ENCODE peak calls at places on chromosomes 3 and 15, in eight cellular contexts. One of them, this sample, is unnamed.

GRCh38 chr3:161348791-161349400 is 22.4 kb downstream of the SPTSSB start:
- DNase-seq in A673: peak
- DNase-seq in NB4: no peak
- DNase-seq in osteocyte: no peak
- DNase-seq in body of pancreas: no peak
- DNase-seq in fibroblast of the aortic adventitia: no peak
- DNase-seq in choroid plexus epithelial cell: no peak
- DNase-seq in B cell: no peak
- DNase-seq in this sample: no peak

GRCh38 chr3:42057561-42058211 is 33.5 kb upstream of the TRAK1 start:
- DNase-seq in B cell: peak
- DNase-seq in fibroblast of the aortic adventitia: no peak
- DNase-seq in choroid plexus epithelial cell: no peak
- DNase-seq in osteocyte: no peak
- DNase-seq in body of pancreas: no peak
- DNase-seq in A673: no peak
- DNase-seq in NB4: no peak
- DNase-seq in this sample: no peak

GRCh38 chr3:38578081-38578475 is 71.4 kb downstream of the SCN5A start:
- DNase-seq in B cell: no peak
- DNase-seq in choroid plexus epithelial cell: no peak
- DNase-seq in NB4: no peak
- DNase-seq in A673: no peak
- DNase-seq in body of pancreas: no peak
- DNase-seq in osteocyte: peak
- DNase-seq in fibroblast of the aortic adventitia: no peak
- DNase-seq in this sample: peak

GRCh38 chr15:90571063-90571541 is 41.4 kb downstream of the CRTC3 start:
- DNase-seq in choroid plexus epithelial cell: no peak
- DNase-seq in body of pancreas: no peak
- DNase-seq in osteocyte: no peak
- DNase-seq in A673: no peak
- DNase-seq in B cell: peak
- DNase-seq in NB4: peak
- DNase-seq in fibroblast of the aortic adventitia: peak
- DNase-seq in this sample: no peak

GRCh38 chr3:23590874-23591273 is 214.9 kb upstream of the UBE2E1 start:
- DNase-seq in fibroblast of the aortic adventitia: no peak
- DNase-seq in A673: no peak
- DNase-seq in NB4: no peak
- DNase-seq in osteocyte: no peak
- DNase-seq in body of pancreas: no peak
- DNase-seq in choroid plexus epithelial cell: no peak
- DNase-seq in B cell: no peak
- DNase-seq in this sample: no peak

GRCh38 chr3:160812304-160812703 is 56.3 kb downstream of the PPM1L start:
- DNase-seq in osteocyte: no peak
- DNase-seq in B cell: no peak
- DNase-seq in fibroblast of the aortic adventitia: no peak
- DNase-seq in choroid plexus epithelial cell: no peak
- DNase-seq in NB4: no peak
- DNase-seq in A673: no peak
- DNase-seq in body of pancreas: no peak
- DNase-seq in this sample: no peak

GRCh38 chr15:75051711-75052110 is 28.3 kb downstream of the PPCDC start:
- DNase-seq in body of pancreas: no peak
- DNase-seq in osteocyte: no peak
- DNase-seq in NB4: no peak
- DNase-seq in A673: no peak
- DNase-seq in fibroblast of the aortic adventitia: no peak
- DNase-seq in choroid plexus epithelial cell: no peak
- DNase-seq in B cell: no peak
- DNase-seq in this sample: no peak

GRCh38 chr3:102688556-102688930 is 253.7 kb downstream of the ZPLD1 start:
- DNase-seq in fibroblast of the aortic adventitia: no peak
- DNase-seq in A673: no peak
- DNase-seq in B cell: no peak
- DNase-seq in choroid plexus epithelial cell: no peak
- DNase-seq in NB4: no peak
- DNase-seq in body of pancreas: no peak
- DNase-seq in osteocyte: no peak
- DNase-seq in this sample: no peak

GRCh38 chr3:29683306-29683993 is 402.6 kb downstream of the RBMS3 start:
- DNase-seq in choroid plexus epithelial cell: peak
- DNase-seq in B cell: no peak
- DNase-seq in NB4: peak
- DNase-seq in body of pancreas: no peak
- DNase-seq in osteocyte: no peak
- DNase-seq in fibroblast of the aortic adventitia: peak
- DNase-seq in A673: no peak
- DNase-seq in this sample: no peak

GRCh38 chr15:87672309-87672897 is 584.1 kb downstream of the NTRK3 start:
- DNase-seq in choroid plexus epithelial cell: peak
- DNase-seq in NB4: no peak
- DNase-seq in A673: peak
- DNase-seq in fibroblast of the aortic adventitia: peak
- DNase-seq in osteocyte: no peak
- DNase-seq in body of pancreas: peak
- DNase-seq in B cell: no peak
- DNase-seq in this sample: no peak

GRCh38 chr15:69880616-69881309 is 217.0 kb downstream of the TLE3 start:
- DNase-seq in fibroblast of the aortic adventitia: no peak
- DNase-seq in B cell: peak
- DNase-seq in choroid plexus epithelial cell: no peak
- DNase-seq in NB4: no peak
- DNase-seq in osteocyte: no peak
- DNase-seq in A673: no peak
- DNase-seq in body of pancreas: no peak
- DNase-seq in this sample: no peak

GRCh38 chr3:46056686-46057085 is 29.4 kb upstream of the XCR1 start:
- DNase-seq in A673: no peak
- DNase-seq in fibroblast of the aortic adventitia: no peak
- DNase-seq in body of pancreas: no peak
- DNase-seq in choroid plexus epithelial cell: no peak
- DNase-seq in osteocyte: no peak
- DNase-seq in B cell: no peak
- DNase-seq in NB4: no peak
- DNase-seq in this sample: no peak

GRCh38 chr15:61702224-61703120 is 357.8 kb downstream of the VPS13C start:
- DNase-seq in osteocyte: no peak
- DNase-seq in NB4: no peak
- DNase-seq in A673: no peak
- DNase-seq in body of pancreas: no peak
- DNase-seq in choroid plexus epithelial cell: no peak
- DNase-seq in B cell: no peak
- DNase-seq in fibroblast of the aortic adventitia: no peak
- DNase-seq in this sample: no peak

GRCh38 chr15:20340331-20340811 is 201.2 kb downstream of the GOLGA6L6 start:
- DNase-seq in body of pancreas: peak
- DNase-seq in B cell: no peak
- DNase-seq in fibroblast of the aortic adventitia: no peak
- DNase-seq in osteocyte: peak
- DNase-seq in A673: no peak
- DNase-seq in choroid plexus epithelial cell: no peak
- DNase-seq in NB4: no peak
- DNase-seq in this sample: peak

GRCh38 chr3:131582438-131582837 is 79.7 kb upstream of the MRPL3 start:
- DNase-seq in osteocyte: no peak
- DNase-seq in B cell: no peak
- DNase-seq in body of pancreas: no peak
- DNase-seq in fibroblast of the aortic adventitia: no peak
- DNase-seq in A673: no peak
- DNase-seq in NB4: peak
- DNase-seq in choroid plexus epithelial cell: no peak
- DNase-seq in this sample: no peak

GRCh38 chr3:192253138-192253537 is 474.2 kb downstream of the FGF12 start:
- DNase-seq in fibroblast of the aortic adventitia: no peak
- DNase-seq in body of pancreas: no peak
- DNase-seq in NB4: no peak
- DNase-seq in osteocyte: no peak
- DNase-seq in A673: peak
- DNase-seq in B cell: no peak
- DNase-seq in choroid plexus epithelial cell: no peak
- DNase-seq in this sample: no peak

GRCh38 chr3:9986230-9986725 is 363 bp downstream of the EMC3 start:
- DNase-seq in A673: no peak
- DNase-seq in choroid plexus epithelial cell: no peak
- DNase-seq in NB4: no peak
- DNase-seq in B cell: no peak
- DNase-seq in body of pancreas: peak
- DNase-seq in fibroblast of the aortic adventitia: no peak
- DNase-seq in osteocyte: no peak
- DNase-seq in this sample: no peak

GRCh38 chr3:68211637-68212036 is 557.2 kb upstream of the SUCLG2 start:
- DNase-seq in A673: no peak
- DNase-seq in choroid plexus epithelial cell: no peak
- DNase-seq in B cell: no peak
- DNase-seq in osteocyte: no peak
- DNase-seq in NB4: no peak
- DNase-seq in fibroblast of the aortic adventitia: no peak
- DNase-seq in body of pancreas: no peak
- DNase-seq in this sample: no peak

GRCh38 chr3:68207327-68207726 is 552.9 kb upstream of the SUCLG2 start:
- DNase-seq in choroid plexus epithelial cell: no peak
- DNase-seq in body of pancreas: no peak
- DNase-seq in fibroblast of the aortic adventitia: no peak
- DNase-seq in B cell: no peak
- DNase-seq in NB4: no peak
- DNase-seq in A673: no peak
- DNase-seq in osteocyte: no peak
- DNase-seq in this sample: no peak

DNA sequence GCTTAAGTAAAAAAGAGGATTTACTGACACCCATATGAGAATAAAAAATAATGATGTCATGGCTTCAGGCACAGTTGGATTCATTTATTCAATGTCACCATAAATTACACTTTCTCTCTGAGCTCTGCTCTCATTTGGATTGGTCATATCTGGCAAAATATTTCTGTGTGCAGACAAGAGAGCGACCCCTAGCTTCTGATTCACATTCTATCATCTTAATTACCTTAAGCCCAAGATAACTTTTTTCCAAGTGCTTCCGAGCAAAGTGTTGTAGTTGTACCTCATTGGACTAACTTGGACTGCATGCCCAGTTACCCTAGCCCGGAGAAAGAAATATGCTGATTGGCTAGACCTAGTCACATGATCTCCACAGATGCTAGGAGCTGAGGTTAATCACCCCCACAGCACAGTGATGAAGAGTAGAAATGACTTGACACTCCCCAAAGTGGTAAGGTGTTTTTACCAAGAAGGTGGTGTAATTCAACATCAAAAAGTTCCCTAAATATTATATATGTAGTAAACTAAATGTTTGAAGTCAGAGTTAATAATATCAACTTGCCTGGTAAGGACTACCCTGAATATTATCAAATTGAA is 552.2 kb upstream of the SUCLG2 start:
- DNase-seq in osteocyte: no peak
- DNase-seq in B cell: no peak
- DNase-seq in NB4: peak
- DNase-seq in choroid plexus epithelial cell: no peak
- DNase-seq in fibroblast of the aortic adventitia: no peak
- DNase-seq in body of pancreas: no peak
- DNase-seq in A673: no peak
- DNase-seq in this sample: no peak
- TF ChIP-seq CTCF in osteocyte: no peak
- TF ChIP-seq CTCF in B cell: no peak
- TF ChIP-seq CTCF in NB4: peak
- TF ChIP-seq CTCF in choroid plexus epithelial cell: no peak
- TF ChIP-seq CTCF in fibroblast of the aortic adventitia: no peak
- TF ChIP-seq CTCF in body of pancreas: no peak
- TF ChIP-seq CTCF in A673: no peak
- TF ChIP-seq CTCF in this sample: no peak

GRCh38 chr3:11774296-11774877 is 72.3 kb downstream of the TAMM41 start:
- DNase-seq in choroid plexus epithelial cell: peak
- DNase-seq in body of pancreas: peak
- DNase-seq in A673: peak
- DNase-seq in NB4: peak
- DNase-seq in fibroblast of the aortic adventitia: peak
- DNase-seq in osteocyte: no peak
- DNase-seq in B cell: no peak
- DNase-seq in this sample: no peak
- TF ChIP-seq CTCF in choroid plexus epithelial cell: peak
- TF ChIP-seq CTCF in body of pancreas: peak
- TF ChIP-seq CTCF in A673: peak
- TF ChIP-seq CTCF in NB4: peak
- TF ChIP-seq CTCF in fibroblast of the aortic adventitia: peak
- TF ChIP-seq CTCF in osteocyte: peak
- TF ChIP-seq CTCF in B cell: no peak
- TF ChIP-seq CTCF in this sample: peak

DNA sequence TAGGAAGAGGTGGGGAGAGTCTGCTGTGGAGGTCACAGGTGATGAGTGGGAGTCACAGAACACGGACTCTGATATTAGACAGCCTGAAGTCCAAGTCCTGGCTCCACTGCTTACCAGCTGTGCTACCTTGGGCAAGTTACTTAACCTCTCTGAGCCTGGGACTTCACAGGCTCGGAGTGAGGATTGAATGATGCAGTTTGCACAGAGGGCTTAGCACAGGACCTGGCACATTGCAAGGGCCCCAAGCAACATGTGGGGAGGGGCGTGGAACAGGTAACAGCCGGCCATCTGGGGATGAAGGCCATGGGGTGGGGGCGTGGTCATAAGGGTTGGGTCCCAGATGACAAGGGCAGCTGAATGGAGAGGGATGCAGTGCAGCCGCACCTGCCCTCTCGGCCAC is 4.3 kb upstream of the ITIH3 start:
- DNase-seq in fibroblast of the aortic adventitia: no peak
- DNase-seq in choroid plexus epithelial cell: no peak
- DNase-seq in A673: no peak
- DNase-seq in B cell: no peak
- DNase-seq in body of pancreas: no peak
- DNase-seq in osteocyte: no peak
- DNase-seq in NB4: no peak
- DNase-seq in this sample: no peak
- TF ChIP-seq CTCF in fibroblast of the aortic adventitia: no peak
- TF ChIP-seq CTCF in choroid plexus epithelial cell: no peak
- TF ChIP-seq CTCF in A673: no peak
- TF ChIP-seq CTCF in B cell: no peak
- TF ChIP-seq CTCF in body of pancreas: no peak
- TF ChIP-seq CTCF in osteocyte: no peak
- TF ChIP-seq CTCF in NB4: no peak
- TF ChIP-seq CTCF in this sample: no peak

DNA sequence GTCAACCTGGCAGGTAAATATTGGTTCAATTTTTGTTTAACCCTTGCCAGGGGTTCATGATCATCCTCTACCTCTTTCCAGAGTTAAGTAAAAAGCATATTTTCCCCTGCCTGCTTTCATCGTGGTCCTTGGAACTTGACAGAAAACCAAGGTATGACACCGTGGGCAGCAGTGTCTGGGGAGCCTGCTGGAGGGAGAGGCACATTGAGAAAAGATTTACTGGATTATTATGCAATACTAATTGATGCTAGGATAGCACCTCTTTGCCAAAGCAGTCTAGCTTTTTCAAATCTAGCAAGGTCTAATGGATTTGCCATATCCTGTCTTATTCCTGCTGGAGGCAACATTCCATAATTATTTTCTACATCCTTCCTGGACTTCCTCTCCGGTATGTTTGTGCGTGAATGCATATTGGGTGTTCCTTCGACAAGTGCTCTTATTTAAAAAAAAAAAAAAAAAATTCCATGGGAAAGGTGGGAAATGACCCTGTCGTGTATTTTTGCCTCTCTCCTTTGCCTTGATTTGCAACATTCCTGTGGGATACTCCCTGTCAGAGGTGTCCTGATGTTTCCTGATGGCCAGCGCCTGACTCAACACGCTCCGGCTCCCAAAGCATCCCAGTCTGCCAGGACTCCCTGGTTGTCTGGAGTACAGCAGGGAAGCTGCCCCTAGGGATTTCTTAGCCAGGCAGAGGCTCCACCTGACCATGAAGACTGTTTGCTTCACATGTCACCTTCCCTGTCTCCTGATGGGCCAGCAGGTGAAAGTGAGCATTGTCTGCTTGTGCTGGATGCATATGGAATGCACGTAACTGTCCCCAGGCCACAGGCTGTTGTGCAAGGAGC is 6.3 kb downstream of the BHLHE40 start:
- DNase-seq in B cell: no peak
- DNase-seq in A673: no peak
- DNase-seq in body of pancreas: peak
- DNase-seq in osteocyte: no peak
- DNase-seq in NB4: peak
- DNase-seq in choroid plexus epithelial cell: peak
- DNase-seq in fibroblast of the aortic adventitia: peak
- DNase-seq in this sample: no peak
- TF ChIP-seq CTCF in B cell: no peak
- TF ChIP-seq CTCF in A673: no peak
- TF ChIP-seq CTCF in body of pancreas: no peak
- TF ChIP-seq CTCF in osteocyte: no peak
- TF ChIP-seq CTCF in NB4: no peak
- TF ChIP-seq CTCF in choroid plexus epithelial cell: peak
- TF ChIP-seq CTCF in fibroblast of the aortic adventitia: peak
- TF ChIP-seq CTCF in this sample: no peak